ENCODE peak calls at places on chromosomes 2 and 18, in four cellular contexts. One of them, this sample, is unnamed.

GRCh38 chr2:54120950-54121349 is 5.5 kb downstream of the ACYP2 start:
- DNase-seq in ovary: no peak
- DNase-seq in Peyer's patch: no peak
- DNase-seq in A549: no peak
- DNase-seq in this sample: no peak

GRCh38 chr2:159712194-159712928 is at the start of gene MARCHF7:
- DNase-seq in A549: peak; percentile 89
- DNase-seq in ovary: peak; percentile 96
- DNase-seq in Peyer's patch: peak; percentile 94
- DNase-seq in this sample: peak; percentile 99

GRCh38 chr2:46252891-46253659 is 44.1 kb upstream of the EPAS1 start:
- DNase-seq in Peyer's patch: no peak
- DNase-seq in A549: no peak
- DNase-seq in ovary: no peak
- DNase-seq in this sample: no peak

GRCh38 chr18:45542043-45542442 is 73.2 kb upstream of the SLC14A2 start:
- DNase-seq in A549: no peak
- DNase-seq in ovary: no peak
- DNase-seq in Peyer's patch: no peak
- DNase-seq in this sample: no peak

GRCh38 chr2:70960833-70961647 is 17.4 kb upstream of the ANKRD53 start:
- DNase-seq in Peyer's patch: no peak
- DNase-seq in A549: no peak
- DNase-seq in ovary: no peak
- DNase-seq in this sample: peak; percentile 81

GRCh38 chr2:229725716-229726346 is 11.5 kb upstream of the DNER start:
- DNase-seq in Peyer's patch: no peak
- DNase-seq in A549: peak; percentile 62
- DNase-seq in ovary: no peak
- DNase-seq in this sample: no peak

GRCh38 chr2:113240915-113241911 is 37.5 kb downstream of the PAX8 start:
- DNase-seq in Peyer's patch: peak; percentile 20
- DNase-seq in ovary: no peak
- DNase-seq in A549: peak; percentile 99
- DNase-seq in this sample: peak; percentile 88

GRCh38 chr18:741931-742512 is 29.6 kb upstream of the ENOSF1 start:
- DNase-seq in ovary: no peak
- DNase-seq in Peyer's patch: no peak
- DNase-seq in A549: peak; percentile 37
- DNase-seq in this sample: no peak

GRCh38 chr2:220296174-220296573 is 668.7 kb downstream of the SLC4A3 start:
- DNase-seq in Peyer's patch: no peak
- DNase-seq in A549: no peak
- DNase-seq in ovary: no peak
- DNase-seq in this sample: no peak

GRCh38 chr18:73614812-73615211 is 532.8 kb downstream of the FBXO15 start:
- DNase-seq in A549: no peak
- DNase-seq in Peyer's patch: no peak
- DNase-seq in ovary: no peak
- DNase-seq in this sample: no peak

GRCh38 chr2:207632575-207633492 is 7.6 kb upstream of the METTL21A start:
- DNase-seq in A549: peak; percentile 44
- DNase-seq in Peyer's patch: no peak
- DNase-seq in ovary: no peak
- DNase-seq in this sample: no peak

GRCh38 chr2:85706063-85706462 is 11.9 kb downstream of the GNLY start:
- DNase-seq in A549: no peak
- DNase-seq in Peyer's patch: no peak
- DNase-seq in ovary: no peak
- DNase-seq in this sample: no peak

GRCh38 chr2:214185546-214185945 is 225.3 kb upstream of the VWC2L start:
- DNase-seq in A549: no peak
- DNase-seq in ovary: no peak
- DNase-seq in Peyer's patch: no peak
- DNase-seq in this sample: no peak

GRCh38 chr18:11991021-11991770 is 9.9 kb downstream of the IMPA2 start:
- DNase-seq in Peyer's patch: no peak
- DNase-seq in ovary: no peak
- DNase-seq in A549: no peak
- DNase-seq in this sample: no peak

GRCh38 chr2:142722086-142722485 is 155.4 kb upstream of the KYNU start:
- DNase-seq in A549: no peak
- DNase-seq in ovary: no peak
- DNase-seq in Peyer's patch: no peak
- DNase-seq in this sample: no peak

GRCh38 chr2:23427976-23428375 is 43.0 kb downstream of the KLHL29 start:
- DNase-seq in ovary: no peak
- DNase-seq in A549: no peak
- DNase-seq in Peyer's patch: no peak
- DNase-seq in this sample: peak; percentile 38

GRCh38 chr2:15940661-15941482 is 522 bp downstream of the MYCN start:
- DNase-seq in A549: peak; percentile 32
- DNase-seq in ovary: no peak
- DNase-seq in Peyer's patch: no peak
- DNase-seq in this sample: no peak

GRCh38 chr2:46306320-46306719 is 9.1 kb downstream of the EPAS1 start:
- DNase-seq in Peyer's patch: no peak
- DNase-seq in A549: no peak
- DNase-seq in ovary: no peak
- DNase-seq in this sample: no peak

GRCh38 chr2:210584834-210585233 is 28.4 kb downstream of the CPS1 start:
- DNase-seq in A549: no peak
- DNase-seq in ovary: no peak
- DNase-seq in Peyer's patch: no peak
- DNase-seq in this sample: no peak

GRCh38 chr2:71534201-71534600 is 80.8 kb downstream of the DYSF start:
- DNase-seq in Peyer's patch: no peak
- DNase-seq in ovary: no peak
- DNase-seq in A549: no peak
- DNase-seq in this sample: no peak

GRCh38 chr2:43486604-43487003 is 109.2 kb downstream of the THADA start:
- DNase-seq in ovary: no peak
- DNase-seq in Peyer's patch: no peak
- DNase-seq in A549: no peak
- DNase-seq in this sample: no peak

GRCh38 chr18:48705531-48705930 is 166.7 kb downstream of the CTIF start:
- DNase-seq in A549: no peak
- DNase-seq in Peyer's patch: no peak
- DNase-seq in ovary: no peak
- DNase-seq in this sample: no peak

GRCh38 chr2:107607054-107607453 is 219.6 kb upstream of the RGPD4 start:
- DNase-seq in ovary: no peak
- DNase-seq in A549: no peak
- DNase-seq in Peyer's patch: no peak
- DNase-seq in this sample: no peak

GRCh38 chr2:159290289-159290907 is 3.9 kb upstream of the WDSUB1 start:
- DNase-seq in ovary: no peak
- DNase-seq in A549: peak; percentile 38
- DNase-seq in Peyer's patch: no peak
- DNase-seq in this sample: no peak

GRCh38 chr18:23450022-23450421 is 3.1 kb upstream of the RIOK3 start:
- DNase-seq in ovary: no peak
- DNase-seq in A549: no peak
- DNase-seq in Peyer's patch: no peak
- DNase-seq in this sample: no peak
- TF ChIP-seq CTCF in ovary: no peak
- TF ChIP-seq CTCF in A549: no peak
- TF ChIP-seq CTCF in Peyer's patch: no peak
- TF ChIP-seq CTCF in this sample: no peak

DNA sequence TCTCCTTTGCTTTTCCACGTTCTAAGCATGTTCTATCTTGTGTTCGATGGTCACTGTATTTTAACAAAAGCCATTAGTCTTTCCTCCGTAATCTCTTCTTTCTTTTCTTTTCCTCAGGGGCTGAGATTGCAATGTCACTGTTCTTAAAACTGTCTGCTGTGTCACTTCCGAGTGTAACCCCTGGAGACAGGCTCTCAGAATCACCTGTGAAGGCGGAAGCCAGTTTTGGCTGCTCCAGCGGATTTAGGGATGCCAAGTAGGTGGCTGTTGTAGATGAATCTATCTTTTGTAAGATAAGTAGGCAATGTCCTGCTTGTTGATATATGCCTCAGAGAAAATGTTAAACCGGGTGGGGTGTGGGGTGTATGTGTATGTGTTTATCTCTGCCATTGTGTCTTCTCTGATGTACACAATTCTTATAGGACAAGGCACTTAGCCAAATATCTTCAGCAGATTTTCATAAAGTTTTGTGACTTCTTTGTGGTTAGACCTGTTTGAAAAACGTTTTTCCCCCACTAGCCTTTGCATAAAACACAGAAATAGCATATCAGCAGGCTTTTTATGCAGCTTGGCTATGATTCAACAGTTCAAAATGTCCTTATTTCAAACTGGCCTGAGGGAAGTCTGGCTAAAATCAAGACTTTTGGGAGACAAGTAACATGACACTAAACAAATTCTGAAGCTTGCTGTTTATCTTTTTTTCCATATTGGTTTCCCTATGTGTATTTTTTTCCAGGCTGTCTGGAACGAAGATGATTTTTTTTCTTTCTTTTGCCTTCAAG is 94.9 kb upstream of the L3MBTL4 start:
- DNase-seq in A549: no peak
- DNase-seq in ovary: no peak
- DNase-seq in Peyer's patch: no peak
- DNase-seq in this sample: no peak
- TF ChIP-seq CTCF in A549: no peak
- TF ChIP-seq CTCF in ovary: no peak
- TF ChIP-seq CTCF in Peyer's patch: no peak
- TF ChIP-seq CTCF in this sample: no peak

GRCh38 chr2:233674314-233674713 is 2.6 kb downstream of the UGT1A9 start:
- DNase-seq in A549: no peak
- DNase-seq in Peyer's patch: no peak
- DNase-seq in ovary: no peak
- DNase-seq in this sample: no peak
- TF ChIP-seq CTCF in A549: no peak
- TF ChIP-seq CTCF in Peyer's patch: no peak
- TF ChIP-seq CTCF in ovary: no peak
- TF ChIP-seq CTCF in this sample: no peak

GRCh38 chr2:119008108-119008507 is 66.1 kb downstream of the MARCO start:
- DNase-seq in Peyer's patch: no peak
- DNase-seq in A549: peak; percentile 5
- DNase-seq in ovary: no peak
- DNase-seq in this sample: no peak
- TF ChIP-seq CTCF in Peyer's patch: no peak
- TF ChIP-seq CTCF in A549: no peak
- TF ChIP-seq CTCF in ovary: no peak
- TF ChIP-seq CTCF in this sample: no peak

GRCh38 chr2:74917702-74918619 is 40.5 kb upstream of the POLE4 start:
- DNase-seq in Peyer's patch: no peak
- DNase-seq in ovary: no peak
- DNase-seq in A549: peak; percentile 27
- DNase-seq in this sample: no peak
- TF ChIP-seq CTCF in Peyer's patch: no peak
- TF ChIP-seq CTCF in ovary: no peak
- TF ChIP-seq CTCF in A549: no peak
- TF ChIP-seq CTCF in this sample: no peak

DNA sequence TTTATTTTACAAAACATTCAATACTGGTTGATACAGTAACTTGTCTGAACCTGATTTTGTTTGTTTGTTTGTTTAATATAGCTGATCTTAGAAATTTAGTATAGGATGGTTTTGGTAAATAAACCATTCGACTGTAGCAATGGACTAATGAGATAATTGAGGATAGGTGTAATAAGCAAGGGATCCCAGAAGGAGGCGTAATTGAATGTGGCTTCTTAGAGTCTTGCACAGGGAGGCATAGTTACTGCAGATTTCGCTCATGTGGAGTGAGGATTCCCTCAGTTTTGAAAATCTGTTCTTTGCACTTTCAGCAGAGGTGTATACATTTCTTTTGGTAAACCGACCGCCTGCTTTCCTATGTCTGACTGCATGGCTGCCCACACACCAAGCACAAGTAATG is 709.6 kb downstream of the SOCS6 start:
- DNase-seq in Peyer's patch: no peak
- DNase-seq in ovary: no peak
- DNase-seq in A549: no peak
- DNase-seq in this sample: no peak
- TF ChIP-seq CTCF in Peyer's patch: no peak
- TF ChIP-seq CTCF in ovary: no peak
- TF ChIP-seq CTCF in A549: no peak
- TF ChIP-seq CTCF in this sample: no peak